ENCODE peak calls at places on chromosomes 7 and 10, in four cellular contexts. V is KBM-7, W is NCI-H1417 treated with DMSO at 0.1 percent for 48 hours, J is psoas muscle. R is an unnamed sample.

GRCh38 chr10:18140149-18140956 is at the start of gene CACNB2:
- DNase-seq in V (no peak), W (no peak), J (peak; percentile 38), R (peak; percentile 89)

GRCh38 chr7:77330169-77330882 is 85.8 kb downstream of the GSAP start:
- DNase-seq in V (peak; percentile 85), W (no peak), J (no peak), R (no peak)

GRCh38 chr10:124086787-124087671 is 6.4 kb downstream of the CHST15 start:
- DNase-seq in V (no peak), W (no peak), J (no peak), R (no peak)

GRCh38 chr10:114545071-114545470 is 113.0 kb downstream of the ABLIM1 start:
- DNase-seq in V (no peak), W (no peak), J (no peak), R (no peak)

GRCh38 chr10:25555865-25556264 is 378.2 kb upstream of the MYO3A start:
- DNase-seq in V (no peak), W (no peak), J (no peak), R (no peak)

GRCh38 chr7:93758621-93759020 is 131.9 kb downstream of the TFPI2 start:
- DNase-seq in V (no peak), W (no peak), J (no peak), R (no peak)

GRCh38 chr10:80855348-80855971 is 317.8 kb downstream of the SH2D4B start:
- DNase-seq in V (no peak), W (no peak), J (no peak), R (no peak)

GRCh38 chr7:50264908-50265307 is 39.6 kb upstream of the IKZF1 start:
- DNase-seq in V (no peak), W (no peak), J (no peak), R (no peak)

GRCh38 chr10:75398238-75398629 is 3.3 kb downstream of the ZNF503 start:
- DNase-seq in V (no peak), W (no peak), J (no peak), R (no peak)